ENCODE peak calls at places on chromosomes 12 and 14, in six cellular contexts. J is neuronal stem cell, O is IMR-90, A is trophoblast cell, I is mesenchymal stem cell, M is H1. S is an unnamed sample.
A peak's percentile ranks its signal among the peaks of the same experiment; 100 is the strongest.

GRCh38 chr14:20413785-20414117 is 450 bp upstream of the TEP1 start:
- DNase-seq in I (no peak), A (peak; percentile 21), J (no peak), M (no peak), O (no peak), S (peak; percentile 29)

GRCh38 chr12:59182191-59182590 is 261.9 kb upstream of the LRIG3 start:
- DNase-seq in M (no peak), A (no peak), J (no peak), I (peak; percentile 32), O (no peak), S (no peak)

GRCh38 chr12:83514372-83514771 is 827.7 kb downstream of the TMTC2 start:
- DNase-seq in I (no peak), M (no peak), O (no peak), J (no peak), A (peak; percentile 39), S (no peak)

GRCh38 chr12:52701281-52701680 is 2.0 kb downstream of the KRT77 start:
- DNase-seq in I (no peak), O (no peak), M (no peak), J (no peak), A (no peak), S (no peak)

GRCh38 chr14:64811676-64812075 is 68.0 kb downstream of the SPTB start:
- DNase-seq in I (no peak), M (no peak), A (peak; percentile 33), O (no peak), J (no peak), S (no peak)

GRCh38 chr12:62684586-62685295 is 218.1 kb downstream of the MON2 start:
- DNase-seq in A (no peak), O (no peak), M (no peak), I (no peak), J (no peak), S (peak; percentile 19)

GRCh38 chr12:6425588-6426531 is 18.9 kb upstream of the CD27 start:
- DNase-seq in O (peak; percentile 6), M (no peak), A (no peak), I (no peak), J (no peak), S (no peak)

GRCh38 chr14:22339277-22339676 is 249.7 kb downstream of the DAD1 start:
- DNase-seq in O (peak; percentile 83), J (no peak), M (no peak), A (no peak), I (peak; percentile 90), S (no peak)

GRCh38 chr14:90815817-90816662 is at the start of gene TTC7B:
- DNase-seq in A (peak; percentile 61), J (peak; percentile 51), M (peak; percentile 77), O (peak; percentile 24), I (peak; percentile 32), S (peak; percentile 39)

GRCh38 chr12:27973487-27973890 is 956 bp upstream of the PTHLH start:
- DNase-seq in I (peak; percentile 44), J (no peak), A (peak; percentile 21), O (peak; percentile 69), M (no peak), S (peak; percentile 42)

GRCh38 chr14:56122306-56122705 is 4.1 kb downstream of the PELI2 start:
- DNase-seq in J (no peak), A (no peak), M (no peak), O (peak; percentile 17), I (no peak), S (no peak)

GRCh38 chr12:76030378-76031080 is 1.0 kb downstream of the PHLDA1 start:
- DNase-seq in I (no peak), M (peak; percentile 63), O (peak; percentile 52), A (peak; percentile 58), J (no peak), S (peak; percentile 58)

GRCh38 chr14:101475468-101476257 is 85.6 kb upstream of the DIO3 start:
- DNase-seq in I (no peak), M (no peak), A (peak; percentile 47), J (no peak), O (peak; percentile 81), S (no peak)

GRCh38 chr12:100908501-100908900 is 113.9 kb downstream of the ANO4 start:
- DNase-seq in I (peak; percentile 90), J (no peak), M (no peak), O (peak; percentile 88), A (peak; percentile 20), S (no peak)

GRCh38 chr12:115037830-115038229 is 353.9 kb upstream of the TBX3 start:
- DNase-seq in O (peak; percentile 16), A (no peak), J (no peak), M (no peak), I (no peak), S (no peak)

GRCh38 chr14:37165794-37166193 is 6.6 kb downstream of the SLC25A21 start:
- DNase-seq in A (no peak), I (no peak), M (no peak), J (no peak), O (no peak), S (no peak)

GRCh38 chr12:105418232-105418631 is 87.7 kb downstream of the C12orf75 start:
- DNase-seq in J (no peak), O (peak; percentile 89), I (peak; percentile 29), A (peak; percentile 87), M (no peak), S (peak; percentile 82)

GRCh38 chr14:105439710-105440553 is 20.3 kb downstream of the MTA1 start:
- DNase-seq in J (no peak), M (no peak), I (no peak), O (no peak), A (no peak), S (no peak)

GRCh38 chr14:105144666-105145380 is 23.8 kb downstream of the JAG2 start:
- DNase-seq in M (peak; percentile 50), I (no peak), A (no peak), J (no peak), O (no peak), S (no peak)

GRCh38 chr12:21526053-21526452 is at the start of gene SPX:
- DNase-seq in M (no peak), O (peak; percentile 26), A (no peak), I (no peak), J (no peak), S (no peak)

GRCh38 chr12:114729731-114730130 is 45.8 kb upstream of the TBX3 start:
- DNase-seq in A (peak; percentile 76), O (peak; percentile 87), J (no peak), M (no peak), I (peak; percentile 18), S (no peak)

GRCh38 chr14:101083564-101084435 is 180.3 kb upstream of the RTL1 start:
- DNase-seq in I (no peak), M (peak; percentile 80), J (no peak), A (peak; percentile 9), O (no peak), S (peak; percentile 67)

GRCh38 chr12:45933504-45933903 is 56.9 kb downstream of the SCAF11 start:
- DNase-seq in J (no peak), A (no peak), M (no peak), I (no peak), O (no peak), S (no peak)

GRCh38 chr14:22221508-22221907 is 367.5 kb downstream of the DAD1 start:
- DNase-seq in J (no peak), A (peak; percentile 65), I (peak; percentile 19), O (peak; percentile 49), M (no peak), S (peak; percentile 54)

GRCh38 chr14:75182820-75183219 is 6.4 kb upstream of the TMED10 start:
- DNase-seq in M (no peak), O (peak; percentile 71), A (peak; percentile 96), I (peak; percentile 71), J (no peak), S (no peak)
- H3K4me3 ChIP-seq in M (no peak overlapping the region), O (no peak overlapping the region), A (no peak overlapping the region), I (peak overlapping the region; percentile 15), J (no peak overlapping the region), S (no peak overlapping the region)

DNA sequence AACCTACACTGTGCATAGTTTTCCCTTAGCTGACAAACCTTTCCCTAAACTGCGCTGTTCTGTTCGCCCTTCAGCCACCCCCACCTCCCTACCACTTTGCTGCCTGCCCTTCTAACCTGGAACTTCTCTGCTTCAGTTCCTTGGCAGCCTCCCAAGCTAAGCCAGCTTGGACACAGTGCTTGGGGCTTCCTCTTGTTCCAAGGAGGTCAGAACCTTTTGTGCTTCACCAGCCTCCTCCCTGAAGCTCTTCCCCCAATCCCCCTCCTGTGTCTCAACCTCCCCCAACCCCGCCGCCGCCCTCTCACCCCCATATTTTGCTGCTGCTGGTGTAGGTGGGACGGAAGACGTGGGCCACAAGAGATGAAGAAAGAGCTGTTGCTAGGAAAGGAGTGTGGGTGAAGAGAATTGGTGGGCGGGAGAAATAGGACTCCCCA is 8.1 kb upstream of the RIC8B start:
- DNase-seq in O (no peak), M (no peak), J (no peak), I (peak; percentile 22), A (no peak), S (no peak)
- H3K18ac ChIP-seq in O (no peak overlapping the region), M (peak overlapping the region; percentile 89), J (peak overlapping the region; percentile 70), I (no peak overlapping the region), A (no peak overlapping the region), S (no peak overlapping the region)

GRCh38 chr12:121798807-121799174 is 5.0 kb upstream of the SETD1B start:
- DNase-seq in I (no peak), J (no peak), A (peak; percentile 44), M (no peak), O (no peak), S (no peak)
- H3K4me3 ChIP-seq in I (peak overlapping the region; percentile 76), J (no peak overlapping the region), A (peak overlapping the region; percentile 54), M (no peak overlapping the region), O (peak overlapping the region; percentile 13), S (no peak overlapping the region)

GRCh38 chr12:57771271-57771872 is 533 bp downstream of the METTL1 start:
- DNase-seq in A (peak; percentile 75), O (peak; percentile 90), I (peak; percentile 94), J (peak; percentile 88), M (peak; percentile 95), S (peak; percentile 97)

GRCh38 chr12:57770734-57771133 is 1.2 kb downstream of the METTL1 start:
- DNase-seq in I (no peak), M (no peak), O (no peak), A (no peak), J (no peak), S (no peak)

GRCh38 chr12:57771873-57772428 is at the start of gene METTL1:
- DNase-seq in J (peak; percentile 96), O (peak; percentile 97), A (peak; percentile 97), M (peak; percentile 96), I (peak; percentile 98), S (peak; percentile 99)

GRCh38 chr12:57775044-57775443 is 2.6 kb downstream of the EEF1AKMT3 start:
- DNase-seq in O (no peak), J (no peak), I (no peak), A (no peak), M (no peak), S (no peak)

DNA sequence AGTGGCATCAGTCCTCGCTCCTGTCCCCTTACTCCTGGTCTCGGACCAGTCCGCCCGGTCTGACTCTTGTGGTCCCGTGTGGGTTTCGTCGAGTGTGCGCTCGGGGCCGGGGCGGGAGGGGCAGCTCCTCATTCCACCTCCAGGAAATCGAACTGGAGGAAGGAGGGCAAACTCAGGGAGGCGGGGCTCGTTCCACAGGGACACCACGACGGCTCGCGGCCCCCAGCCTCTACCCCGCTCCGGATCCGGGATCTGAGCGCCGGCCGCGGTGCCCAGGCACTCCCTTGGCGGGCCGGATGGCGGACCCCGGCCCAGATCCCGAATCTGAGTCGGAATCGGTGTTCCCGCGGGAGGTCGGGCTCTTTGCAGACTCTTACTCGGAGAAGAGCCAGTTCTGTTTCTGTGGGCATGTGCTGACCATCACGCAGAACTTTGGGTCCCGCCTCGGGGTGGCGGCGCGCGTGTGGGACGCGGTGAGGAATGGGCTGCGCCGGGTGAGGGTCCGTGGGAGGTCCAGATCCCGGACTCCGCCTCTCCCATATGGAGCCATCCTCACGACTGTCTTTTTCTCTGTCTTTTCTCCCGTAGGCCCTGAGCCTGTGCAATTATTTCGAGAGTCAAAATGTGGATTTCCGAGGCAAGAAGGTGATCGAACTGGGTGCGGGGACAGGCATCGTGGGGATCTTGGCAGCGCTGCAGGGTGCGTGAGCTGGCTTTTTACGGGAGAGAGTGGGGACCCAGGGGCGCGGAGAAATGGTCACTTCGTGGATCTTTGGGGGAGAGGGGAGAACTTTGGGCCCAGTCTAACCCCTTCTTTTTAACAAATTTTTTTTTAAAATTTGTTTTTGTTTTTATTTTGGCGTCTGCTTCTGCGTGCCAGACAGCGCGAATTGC is at the start of gene EEF1AKMT3:
- DNase-seq in A (peak; percentile 65), M (no peak), J (no peak), I (peak; percentile 79), O (peak; percentile 35), S (no peak)
- H3K18ac ChIP-seq in A (peak within 1 kb of the TSS; percentile 23), M (peak within 1 kb of the TSS; percentile 99), J (peak within 1 kb of the TSS; percentile 96), I (peak within 1 kb of the TSS; percentile 99), O (peak within 1 kb of the TSS; percentile 62), S (peak within 1 kb of the TSS; percentile 62)

S was measured in mesendoderm.